ENCODE peak calls at places on chromosomes 7 and 10, in four cellular contexts. M is mesendoderm, N is trophoblast cell, T is H9. B is an unnamed sample.

GRCh38 chr7:936131-937054 is 18.1 kb downstream of the ADAP1 start:
- DNase-seq in M (peak), N (peak), T (no peak), B (peak)

GRCh38 chr10:45673074-45673628 is 579 bp upstream of the ZFAND4 start:
- DNase-seq in M (no peak), N (no peak), T (no peak), B (no peak)

GRCh38 chr10:72308320-72308987 is 34.7 kb downstream of the DDIT4 start:
- DNase-seq in M (no peak), N (peak), T (no peak), B (peak)

GRCh38 chr10:32103721-32104120 is 47.5 kb upstream of the KIF5B start:
- DNase-seq in M (no peak), N (no peak), T (no peak), B (no peak)

GRCh38 chr7:45651540-45651939 is 77.4 kb downstream of the ADCY1 start:
- DNase-seq in M (no peak), N (no peak), T (no peak), B (no peak)

GRCh38 chr7:24914465-24914859 is 65.5 kb downstream of the OSBPL3 start:
- DNase-seq in M (no peak), N (no peak), T (no peak), B (no peak)

GRCh38 chr7:93228302-93228701 is 2.0 kb upstream of the HEPACAM2 start:
- DNase-seq in M (peak), N (peak), T (no peak), B (peak)

GRCh38 chr7:6559896-6560295 is 8.6 kb upstream of the GRID2IP start:
- DNase-seq in M (no peak), N (no peak), T (peak), B (no peak)

GRCh38 chr7:99355098-99355497 is 19.4 kb upstream of the ARPC1B start:
- DNase-seq in M (no peak), N (no peak), T (no peak), B (no peak)

GRCh38 chr10:93458821-93459257 is 23.3 kb downstream of the MYOF start:
- DNase-seq in M (peak), N (peak), T (peak), B (peak)
- H2BK5ac ChIP-seq in M (peak), N (peak), T (no peak), B (no peak)

GRCh38 chr7:157721468-157722136 is 384.8 kb downstream of the DNAJB6 start:
- DNase-seq in M (no peak), N (no peak), T (no peak), B (no peak)

GRCh38 chr7:157719705-157720655 is 383.2 kb downstream of the DNAJB6 start:
- DNase-seq in M (no peak), N (no peak), T (no peak), B (no peak)

GRCh38 chr7:157726764-157727163 is 390.0 kb downstream of the DNAJB6 start:
- DNase-seq in M (no peak), N (no peak), T (no peak), B (no peak)

GRCh38 chr7:157722137-157723060 is 385.6 kb downstream of the DNAJB6 start:
- DNase-seq in M (no peak), N (no peak), T (no peak), B (no peak)

GRCh38 chr7:157723205-157723604 is 386.4 kb downstream of the DNAJB6 start:
- DNase-seq in M (no peak), N (no peak), T (no peak), B (no peak)
- H2BK5ac ChIP-seq in M (no peak), N (no peak), T (no peak), B (no peak)

DNA sequence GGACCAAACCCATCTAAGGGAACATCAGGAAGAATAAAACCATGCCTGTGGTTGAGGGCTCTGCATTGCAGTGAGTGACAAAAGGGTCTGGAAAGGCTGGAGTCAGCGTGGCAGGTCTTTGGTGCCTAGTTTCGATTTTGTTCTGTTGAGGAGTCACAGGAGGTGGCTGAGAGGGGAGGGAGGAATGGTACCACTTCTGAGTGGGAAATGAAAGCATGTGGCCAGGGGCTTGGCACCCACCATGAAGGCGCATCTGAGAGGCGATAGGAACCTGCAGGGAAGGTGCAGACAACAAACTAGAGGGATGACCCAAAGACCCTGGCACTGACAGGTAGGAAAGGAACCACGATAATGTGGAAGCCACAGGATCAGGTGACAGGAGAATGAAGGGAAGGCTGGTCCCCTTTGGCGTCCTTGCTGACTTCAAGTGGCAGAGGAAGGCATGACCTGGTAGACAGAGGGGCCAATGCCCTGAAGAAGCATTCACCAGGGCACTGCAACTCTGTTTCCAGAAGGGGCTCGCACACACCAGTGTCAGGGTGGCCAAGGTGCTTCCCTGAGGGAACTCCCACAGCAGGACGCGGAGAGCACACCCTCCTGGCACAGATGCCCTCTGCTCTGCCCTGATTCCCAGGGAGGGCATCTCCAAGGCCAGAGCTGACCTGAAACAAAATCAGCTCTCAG is 41.7 kb downstream of the HIPK2 start:
- DNase-seq in M (no peak), N (no peak), T (no peak), B (no peak)
- H2BK5ac ChIP-seq in M (no peak), N (no peak), T (no peak), B (no peak)

GRCh38 chr7:101488826-101489572 is 126.3 kb downstream of the COL26A1 start:
- DNase-seq in M (no peak), N (peak), T (no peak), B (no peak)

GRCh38 chr7:101486764-101487458 is 124.2 kb downstream of the COL26A1 start:
- DNase-seq in M (peak), N (peak), T (peak), B (no peak)

GRCh38 chr7:101487753-101488152 is 125.1 kb downstream of the COL26A1 start:
- DNase-seq in M (no peak), N (no peak), T (no peak), B (no peak)

DNA sequence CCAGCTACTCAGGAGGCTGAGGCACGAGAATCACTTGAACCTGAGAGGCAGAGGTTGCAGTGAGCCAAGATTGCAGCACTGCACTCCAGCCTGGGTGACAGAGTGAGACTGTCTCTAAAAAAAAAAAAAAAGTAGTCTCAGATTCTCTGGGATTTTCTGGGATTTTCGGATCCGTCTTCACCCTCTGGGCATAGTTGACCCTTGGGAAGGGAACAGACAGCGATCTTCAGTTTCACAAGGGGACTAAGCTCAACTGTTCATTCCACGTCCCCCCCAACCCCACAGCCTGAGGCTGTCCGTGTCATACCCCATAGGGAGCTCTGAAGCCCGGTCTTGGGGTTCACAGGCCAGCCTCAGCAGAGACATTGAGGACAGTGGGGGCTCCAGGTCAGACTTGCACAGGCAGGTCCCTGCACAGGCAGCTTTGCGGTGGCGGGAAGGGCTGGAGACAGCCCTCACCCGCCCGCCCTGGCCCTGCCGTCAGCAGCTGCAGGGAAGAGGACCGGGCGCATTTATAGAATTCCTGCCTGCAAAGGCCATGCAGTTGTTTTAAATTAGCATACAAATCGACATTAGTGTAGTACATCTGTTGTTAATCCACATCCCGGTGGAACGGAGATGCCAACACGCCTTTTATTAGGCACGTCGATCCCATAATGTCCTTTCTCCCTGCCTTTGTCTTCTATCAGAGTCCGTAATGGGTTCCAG is 123.5 kb downstream of the COL26A1 start:
- DNase-seq in M (peak), N (peak), T (peak), B (no peak)
- H2BK5ac ChIP-seq in M (no peak), N (peak), T (no peak), B (no peak)

GRCh38 chr7:137081276-137081675 is 212.8 kb downstream of the CHRM2 start:
- DNase-seq in M (no peak), N (no peak), T (no peak), B (no peak)
- H2BK5ac ChIP-seq in M (no peak), N (no peak), T (no peak), B (no peak)

GRCh38 chr7:139732471-139733167 is 45.2 kb downstream of the HIPK2 start:
- DNase-seq in M (no peak), N (no peak), T (no peak), B (no peak)
- H2BK5ac ChIP-seq in M (no peak), N (no peak), T (no peak), B (no peak)

DNA sequence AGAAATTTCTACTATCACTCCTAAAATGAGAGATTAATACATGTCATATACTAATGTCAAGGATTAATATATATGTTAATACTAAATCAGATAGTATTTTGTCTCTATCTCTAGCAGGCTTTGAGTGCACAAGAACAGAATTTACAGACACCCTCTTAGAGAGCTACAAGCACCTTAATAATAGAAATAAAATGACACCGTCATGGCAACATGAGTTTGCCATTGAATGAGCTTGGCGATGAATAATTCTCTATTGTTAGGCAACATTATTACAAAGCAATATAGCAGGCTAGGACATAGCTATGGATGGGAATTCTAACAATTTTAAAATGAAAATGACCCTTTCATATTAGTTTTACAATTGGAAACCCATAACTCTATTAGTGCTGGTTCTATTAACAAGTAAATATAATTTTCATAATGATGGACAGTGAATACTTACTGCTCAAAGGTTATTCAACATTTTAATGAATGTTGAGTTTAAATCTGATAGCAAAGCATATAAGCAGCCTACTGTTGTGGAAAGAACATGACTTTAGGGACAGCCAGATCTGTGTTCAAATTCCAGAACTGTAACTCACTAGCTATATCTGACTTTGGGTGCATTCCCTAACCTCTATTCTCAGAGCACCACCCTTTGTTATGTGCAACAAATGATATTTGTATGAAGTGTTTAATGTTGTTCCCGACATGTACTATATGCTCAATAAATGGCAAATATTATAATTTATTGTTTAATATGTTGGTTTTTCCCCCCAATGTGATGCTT is 184.5 kb upstream of the DKK1 start:
- DNase-seq in M (no peak), N (peak), T (no peak), B (no peak)
- H2BK5ac ChIP-seq in M (no peak), N (no peak), T (no peak), B (no peak)

GRCh38 chr7:95433952-95434351 is 876 bp downstream of the PON2 start:
- DNase-seq in M (no peak), N (no peak), T (no peak), B (no peak)

GRCh38 chr7:95436407-95436806 is 1.6 kb upstream of the PON2 start:
- DNase-seq in M (no peak), N (no peak), T (no peak), B (no peak)

GRCh38 chr7:95433129-95433528 is 1.7 kb downstream of the PON2 start:
- DNase-seq in M (no peak), N (no peak), T (no peak), B (no peak)

GRCh38 chr7:95435422-95435780 is 573 bp upstream of the PON2 start:
- DNase-seq in M (no peak), N (no peak), T (no peak), B (no peak)

GRCh38 chr7:95434501-95435421 is at the start of gene PON2:
- DNase-seq in M (peak), N (peak), T (peak), B (peak)
- H2BK5ac ChIP-seq in M (peak), N (peak), T (no peak), B (peak)

GRCh38 chr10:131729938-131730660 is 170.7 kb upstream of the PPP2R2D start:
- DNase-seq in M (no peak), N (no peak), T (peak), B (no peak)

GRCh38 chr10:131733596-131733995 is 167.2 kb upstream of the PPP2R2D start:
- DNase-seq in M (no peak), N (no peak), T (peak), B (no peak)

GRCh38 chr10:131730771-131731497 is 169.9 kb upstream of the PPP2R2D start:
- DNase-seq in M (no peak), N (no peak), T (peak), B (no peak)

GRCh38 chr10:131732631-131733127 is 168.1 kb upstream of the PPP2R2D start:
- DNase-seq in M (no peak), N (peak), T (peak), B (no peak)

DNA sequence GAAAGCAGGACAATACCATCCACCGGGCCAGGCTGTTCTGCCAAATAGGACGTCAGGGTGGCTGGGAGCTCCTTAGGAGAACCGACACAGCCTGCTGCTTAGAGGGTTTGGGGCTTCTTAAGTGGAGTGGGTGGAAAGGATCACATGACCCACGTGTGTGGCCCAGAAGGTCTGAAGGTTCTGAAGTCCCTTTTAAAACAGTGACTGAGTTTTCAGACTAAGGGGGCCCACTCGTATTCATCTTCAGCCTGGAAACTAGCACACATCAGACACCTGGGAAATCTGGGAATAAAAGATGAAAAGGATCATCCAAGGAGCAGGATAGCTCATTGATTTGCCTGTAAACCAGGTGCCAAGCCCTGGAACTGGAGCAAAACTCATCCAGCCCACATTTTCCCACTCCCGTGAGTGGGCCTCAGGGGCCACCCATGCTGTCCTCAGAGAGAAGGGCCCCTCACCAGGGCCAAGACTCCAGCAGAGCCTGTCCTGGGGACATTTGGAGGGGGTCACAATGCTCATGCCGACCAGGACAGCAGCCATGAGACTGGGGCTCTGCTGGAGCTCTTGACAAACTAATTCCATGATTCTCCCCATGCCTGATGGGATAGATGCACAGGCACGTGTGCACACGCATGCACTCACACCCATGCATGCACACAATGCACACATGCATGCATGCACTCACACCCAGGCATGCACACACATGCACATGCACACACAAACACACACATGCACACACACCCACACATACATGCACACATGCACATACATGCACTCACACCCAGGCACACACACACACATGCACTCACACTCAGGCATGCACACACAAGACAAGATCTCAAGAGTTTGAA is 168.8 kb upstream of the PPP2R2D start:
- DNase-seq in M (no peak), N (no peak), T (peak), B (no peak)
- H2BK5ac ChIP-seq in M (no peak), N (no peak), T (no peak), B (no peak)

GRCh38 chr7:76224695-76225094 is 23.0 kb downstream of the SRRM3 start:
- DNase-seq in M (no peak), N (no peak), T (no peak), B (no peak)

GRCh38 chr7:76223286-76223972 is 21.7 kb downstream of the SRRM3 start:
- DNase-seq in M (peak), N (peak), T (no peak), B (no peak)

GRCh38 chr7:76220185-76221057 is 18.7 kb downstream of the SRRM3 start:
- DNase-seq in M (peak), N (peak), T (peak), B (peak)

GRCh38 chr7:76222333-76222732 is 20.6 kb downstream of the SRRM3 start:
- DNase-seq in M (no peak), N (no peak), T (no peak), B (no peak)

GRCh38 chr7:76222839-76223238 is 21.1 kb downstream of the SRRM3 start:
- DNase-seq in M (no peak), N (no peak), T (no peak), B (no peak)
- H2BK5ac ChIP-seq in M (no peak), N (no peak), T (no peak), B (no peak)